ENCODE peak calls at places on chromosomes 1 and 21, in nine cellular contexts. Q, T, V, P, B, F, N, A and I are unnamed samples.

GRCh38 chr1:89842547-89843278 is 21.9 kb downstream of the LRRC8D start:
- DNase-seq in T (no peak), V (no peak), F (no peak), Q (no peak), P (no peak), B (no peak), N (peak), A (no peak), I (no peak)

GRCh38 chr1:109371271-109371739 is 26.4 kb downstream of the SORT1 start:
- DNase-seq in B (peak), P (no peak), A (no peak), V (no peak), T (no peak), Q (no peak), N (no peak), F (no peak), I (no peak)

GRCh38 chr1:233240367-233240766 is 55.2 kb downstream of the PCNX2 start:
- DNase-seq in P (no peak), A (no peak), N (no peak), T (no peak), V (no peak), Q (no peak), F (no peak), B (no peak), I (no peak)

GRCh38 chr1:157193702-157194391 is 55.7 kb upstream of the ETV3 start:
- DNase-seq in A (peak), F (peak), N (peak), P (peak), Q (peak), T (peak), V (peak), B (peak), I (peak)

GRCh38 chr1:162145280-162145965 is 75.9 kb downstream of the NOS1AP start:
- DNase-seq in N (no peak), B (no peak), P (no peak), Q (no peak), V (no peak), T (peak), F (no peak), A (no peak), I (no peak)

GRCh38 chr1:165834229-165834628 is 6.8 kb downstream of the UCK2 start:
- DNase-seq in F (no peak), A (no peak), P (no peak), V (no peak), N (no peak), B (no peak), Q (no peak), T (no peak), I (no peak)

GRCh38 chr21:37266515-37267221 is 466 bp downstream of the VPS26C start:
- DNase-seq in B (no peak), A (no peak), Q (no peak), T (peak), P (no peak), V (peak), N (no peak), F (peak), I (peak)

GRCh38 chr1:36691374-36691773 is 208.7 kb upstream of the CSF3R start:
- DNase-seq in Q (no peak), N (peak), A (peak), T (no peak), F (no peak), P (no peak), V (no peak), B (peak), I (no peak)

GRCh38 chr1:118047006-118047649 is 117.6 kb downstream of the WDR3 start:
- DNase-seq in V (no peak), B (no peak), T (no peak), A (no peak), P (no peak), F (no peak), N (no peak), Q (no peak), I (no peak)

GRCh38 chr1:17128361-17128760 is 9.1 kb upstream of the PADI2 start:
- DNase-seq in P (no peak), B (peak), V (no peak), T (no peak), Q (no peak), A (no peak), N (peak), F (no peak), I (no peak)

GRCh38 chr1:41954533-41954944 is 35.8 kb upstream of the HIVEP3 start:
- DNase-seq in Q (no peak), N (peak), P (no peak), F (no peak), A (peak), V (no peak), T (no peak), B (peak), I (no peak)

GRCh38 chr1:151680812-151681211 is 35.8 kb downstream of the CELF3 start:
- DNase-seq in V (no peak), F (no peak), A (no peak), B (peak), P (no peak), T (no peak), Q (no peak), N (peak), I (no peak)

GRCh38 chr21:35989185-35989735 is 71.1 kb downstream of the SETD4 start:
- DNase-seq in Q (peak), F (no peak), N (no peak), T (no peak), B (peak), P (no peak), A (no peak), V (no peak), I (no peak)

GRCh38 chr1:166839600-166840308 is 479 bp downstream of the POGK start:
- DNase-seq in A (peak), T (peak), Q (no peak), N (peak), V (peak), F (peak), B (peak), P (peak), I (peak)

GRCh38 chr1:246760426-246761347 is 36.5 kb downstream of the SCCPDH start:
- DNase-seq in V (no peak), B (no peak), Q (no peak), N (no peak), T (no peak), F (no peak), P (no peak), A (no peak), I (no peak)

GRCh38 chr1:43423672-43424550 is 29.8 kb downstream of the HYI start:
- DNase-seq in P (no peak), V (no peak), A (no peak), B (peak), T (no peak), F (no peak), N (peak), Q (no peak), I (no peak)

GRCh38 chr21:34351786-34352241 is 12.0 kb upstream of the KCNE2 start:
- DNase-seq in Q (no peak), N (peak), P (peak), V (no peak), A (no peak), B (no peak), T (peak), F (peak), I (peak)

GRCh38 chr1:2229032-2229920 is 1.2 kb downstream of the SKI start:
- DNase-seq in V (peak), B (peak), Q (no peak), A (no peak), F (peak), P (peak), N (peak), T (peak), I (peak)

GRCh38 chr1:54314691-54315455 is 91.3 kb downstream of the SSBP3 start:
- DNase-seq in A (no peak), F (no peak), B (no peak), V (no peak), N (no peak), Q (no peak), T (no peak), P (no peak), I (no peak)

GRCh38 chr21:21730524-21730923 is 732.3 kb downstream of the NCAM2 start:
- DNase-seq in N (no peak), F (no peak), Q (no peak), T (no peak), P (no peak), V (no peak), A (no peak), B (no peak), I (no peak)

GRCh38 chr21:17783816-17784598 is 35.1 kb downstream of the C21orf91 start:
- DNase-seq in P (peak), A (no peak), B (no peak), F (no peak), Q (no peak), N (no peak), V (no peak), T (no peak), I (no peak)

GRCh38 chr1:54499097-54500029 is 48.7 kb upstream of the ACOT11 start:
- DNase-seq in N (no peak), T (peak), P (no peak), V (no peak), Q (no peak), B (peak), A (peak), F (peak), I (peak)

GRCh38 chr1:151837841-151838490 is 1.7 kb downstream of the C2CD4D start:
- DNase-seq in T (peak), Q (no peak), V (peak), N (no peak), F (peak), A (no peak), B (no peak), P (peak), I (peak)

GRCh38 chr1:21946836-21947587 is 9.9 kb upstream of the HSPG2 start:
- DNase-seq in N (no peak), Q (no peak), A (no peak), V (no peak), F (peak), P (no peak), T (peak), B (no peak), I (no peak)

GRCh38 chr1:229340496-229340895 is 2.4 kb downstream of the CCSAP start:
- DNase-seq in A (no peak), N (no peak), F (no peak), T (peak), Q (no peak), V (no peak), P (no peak), B (no peak), I (no peak)

GRCh38 chr1:198929961-198930599 is 291.2 kb downstream of the PTPRC start:
- DNase-seq in Q (no peak), T (no peak), V (no peak), B (peak), N (no peak), F (no peak), A (no peak), P (no peak), I (no peak)

GRCh38 chr21:33588485-33589335 is at the start of gene DONSON:
- DNase-seq in Q (peak), N (peak), F (peak), A (peak), B (peak), P (peak), T (peak), V (peak), I (peak)

GRCh38 chr21:34946385-34947121 is 102.5 kb downstream of the RUNX1 start:
- DNase-seq in T (no peak), N (no peak), A (no peak), F (no peak), P (no peak), V (no peak), Q (no peak), B (no peak), I (no peak)

GRCh38 chr1:50846224-50846839 is 113.7 kb downstream of the FAF1 start:
- DNase-seq in Q (no peak), V (peak), T (no peak), B (no peak), A (no peak), P (no peak), N (no peak), F (no peak), I (no peak)

GRCh38 chr1:172477741-172478140 is 33.9 kb upstream of the PIGC start:
- DNase-seq in B (no peak), P (no peak), Q (no peak), A (no peak), T (no peak), V (no peak), N (peak), F (no peak), I (no peak)

GRCh38 chr1:182397653-182398388 is 2.6 kb downstream of the TEDDM1 start:
- DNase-seq in N (peak), Q (no peak), B (peak), T (no peak), F (no peak), V (peak), A (no peak), P (no peak), I (no peak)

GRCh38 chr1:171160181-171160580 is 24.9 kb upstream of the FMO2 start:
- DNase-seq in T (no peak), P (no peak), Q (no peak), B (no peak), A (no peak), N (no peak), V (no peak), F (no peak), I (no peak)

GRCh38 chr21:28627691-28628090 is 365.0 kb downstream of the LTN1 start:
- DNase-seq in P (no peak), B (no peak), A (no peak), V (no peak), N (peak), F (no peak), Q (no peak), T (no peak), I (no peak)

GRCh38 chr1:217311766-217312165 is 319.1 kb downstream of the GPATCH2 start:
- DNase-seq in F (no peak), B (no peak), P (no peak), T (peak), Q (no peak), A (peak), V (no peak), N (no peak), I (peak)

GRCh38 chr1:175191654-175192053 is 922 bp downstream of the KIAA0040 start:
- DNase-seq in N (peak), Q (no peak), F (no peak), A (no peak), T (peak), P (peak), V (no peak), B (peak), I (peak)

DNA sequence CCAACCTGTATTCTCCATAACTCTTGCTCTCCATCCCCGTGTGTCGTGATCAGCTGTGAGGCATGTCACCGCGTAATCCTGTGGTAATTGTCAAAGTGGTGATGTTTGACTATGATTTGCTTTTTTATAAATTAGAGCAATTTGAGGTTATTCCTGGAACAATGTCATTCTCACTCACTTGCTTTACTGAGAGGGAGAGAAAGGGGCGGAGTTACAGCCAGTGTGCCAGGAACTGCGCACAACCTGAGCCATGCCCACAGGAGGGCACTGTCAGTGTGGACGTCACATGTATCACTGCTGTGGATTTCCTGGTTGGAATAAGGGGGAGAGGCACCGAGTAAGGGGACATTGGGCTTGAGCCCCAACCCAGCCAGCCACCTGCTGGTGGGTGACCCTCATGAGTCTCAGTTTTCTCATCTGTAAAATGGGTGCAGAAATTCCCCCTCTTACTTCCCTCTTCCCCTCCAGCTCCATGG is 6.9 kb downstream of the ADGRB2 start:
- DNase-seq in A (no peak), B (no peak), F (no peak), T (no peak), N (no peak), P (no peak), Q (no peak), V (no peak), I (no peak)
- TF ChIP-seq CTCF in A (peak), B (no peak), F (no peak), T (no peak), N (peak), P (no peak), Q (no peak), V (no peak), I (no peak)

GRCh38 chr1:40032240-40032891 is 8.2 kb upstream of the CAP1 start:
- DNase-seq in A (peak), B (peak), Q (no peak), P (peak), V (no peak), F (no peak), T (peak), N (peak), I (peak)

GRCh38 chr1:40036574-40036973 is 4.0 kb upstream of the CAP1 start:
- DNase-seq in T (no peak), P (no peak), B (peak), Q (no peak), V (no peak), A (no peak), N (no peak), F (peak), I (no peak)

GRCh38 chr1:40030528-40031135 is 9.9 kb upstream of the CAP1 start:
- DNase-seq in N (no peak), Q (no peak), V (no peak), A (no peak), T (no peak), B (peak), P (no peak), F (no peak), I (no peak)

GRCh38 chr1:40038693-40039092 is 1.8 kb upstream of the CAP1 start:
- DNase-seq in N (no peak), F (no peak), T (no peak), B (no peak), A (no peak), Q (no peak), P (no peak), V (no peak), I (no peak)

GRCh38 chr1:40034869-40035268 is 5.7 kb upstream of the CAP1 start:
- DNase-seq in Q (no peak), N (no peak), A (no peak), V (no peak), F (no peak), B (no peak), T (no peak), P (no peak), I (no peak)
- TF ChIP-seq CTCF in Q (no peak), N (no peak), A (no peak), V (no peak), F (no peak), B (no peak), T (no peak), P (no peak), I (no peak)

GRCh38 chr1:33004628-33005027 is 32.1 kb downstream of the AK2 start:
- DNase-seq in T (no peak), N (peak), B (peak), F (no peak), Q (no peak), P (no peak), A (no peak), V (no peak), I (no peak)

GRCh38 chr1:33007190-33008050 is 29.3 kb downstream of the AK2 start:
- DNase-seq in N (peak), P (no peak), T (peak), B (peak), Q (no peak), V (no peak), F (no peak), A (no peak), I (no peak)

GRCh38 chr1:33005117-33005811 is 31.4 kb downstream of the AK2 start:
- DNase-seq in A (no peak), F (no peak), T (no peak), P (no peak), V (no peak), N (peak), B (peak), Q (no peak), I (no peak)

GRCh38 chr1:33003657-33004056 is 33.0 kb downstream of the AK2 start:
- DNase-seq in T (no peak), F (no peak), B (no peak), Q (no peak), A (no peak), V (no peak), N (no peak), P (no peak), I (no peak)

DNA sequence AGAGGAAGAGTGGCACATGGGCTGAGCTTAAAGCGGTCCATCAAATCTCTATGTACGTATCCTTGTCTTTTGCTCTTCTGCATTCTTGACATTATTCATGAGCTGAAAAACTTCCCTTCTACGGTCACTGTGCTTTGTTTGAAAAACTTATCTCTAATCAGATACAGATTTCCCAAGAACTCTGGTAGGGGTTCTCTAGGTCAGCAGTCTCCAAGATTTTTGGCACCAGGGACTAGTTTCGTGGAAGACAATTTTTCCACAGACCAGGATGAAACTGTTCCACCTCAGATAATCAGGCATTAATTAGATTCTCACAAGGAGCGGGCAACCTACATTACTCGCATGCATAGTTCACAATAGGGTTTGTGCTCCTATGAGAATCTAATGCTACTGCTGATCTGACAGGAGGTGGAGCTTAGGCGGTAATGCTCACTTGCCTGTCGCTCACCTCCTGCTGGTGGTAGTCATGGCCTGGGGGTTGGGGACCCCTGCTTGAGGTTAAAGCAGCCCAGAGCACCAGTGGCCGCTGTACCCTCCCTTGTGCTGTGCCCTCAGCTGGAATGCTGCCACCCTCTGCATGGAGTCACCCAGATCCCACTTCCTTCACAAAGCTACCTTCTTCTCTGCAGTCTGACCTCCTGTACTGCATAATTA is 30.7 kb downstream of the AK2 start:
- DNase-seq in T (peak), V (no peak), Q (no peak), A (no peak), B (no peak), N (no peak), F (no peak), P (no peak), I (no peak)
- TF ChIP-seq CTCF in T (no peak), V (no peak), Q (no peak), A (peak), B (no peak), N (no peak), F (no peak), P (no peak), I (no peak)

GRCh38 chr1:101436100-101436511 is 199.3 kb downstream of the S1PR1 start:
- DNase-seq in B (no peak), A (no peak), V (no peak), F (no peak), N (no peak), Q (no peak), P (no peak), T (no peak), I (no peak)

GRCh38 chr1:101440484-101440883 is 203.7 kb downstream of the S1PR1 start:
- DNase-seq in N (no peak), V (no peak), F (no peak), T (no peak), A (no peak), P (no peak), Q (no peak), B (no peak), I (no peak)

GRCh38 chr1:101438359-101438758 is 201.5 kb downstream of the S1PR1 start:
- DNase-seq in A (no peak), N (peak), F (no peak), P (peak), Q (no peak), T (peak), B (peak), V (no peak), I (peak)
- TF ChIP-seq CTCF in A (peak), N (peak), F (no peak), P (peak), Q (no peak), T (peak), B (no peak), V (no peak), I (peak)

DNA sequence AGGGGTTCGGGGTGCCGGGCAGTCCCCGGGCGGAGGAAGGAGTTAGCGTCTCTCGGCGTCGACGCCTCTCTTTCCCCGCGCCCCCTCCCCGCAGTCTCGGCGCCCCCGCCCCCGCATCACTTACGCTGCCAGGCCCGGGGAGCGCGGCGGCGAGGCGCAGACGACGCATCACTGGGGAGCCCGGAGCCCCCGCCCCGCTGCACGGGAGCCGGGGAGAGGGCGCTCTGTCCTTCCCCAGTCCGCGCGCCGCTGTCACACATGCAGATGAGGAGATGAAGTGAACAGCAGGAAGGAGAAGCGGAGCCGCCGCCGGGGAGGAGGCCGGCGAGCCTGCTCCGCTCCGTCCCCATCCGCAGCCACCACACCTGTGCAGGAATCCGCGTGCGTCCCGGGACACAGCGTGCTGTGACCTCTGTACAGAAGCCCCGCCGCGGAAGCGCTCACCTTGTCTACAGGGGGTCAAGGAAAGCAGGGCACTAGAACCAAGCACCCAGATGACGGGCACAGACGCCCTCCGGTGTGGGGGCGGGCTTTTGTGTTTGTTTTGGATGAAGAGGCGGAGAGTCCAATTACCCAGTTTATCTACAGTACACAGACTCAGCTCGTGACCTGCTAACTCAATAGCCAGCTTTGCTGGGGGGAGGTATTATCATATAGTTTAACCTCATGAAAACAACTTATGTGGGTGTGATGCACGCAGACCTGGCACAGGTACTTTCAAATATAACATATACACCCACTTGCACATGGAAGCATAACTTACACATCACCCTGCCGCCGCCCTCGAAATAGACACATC is 12.5 kb downstream of the KLHDC8A start:
- DNase-seq in V (peak), A (no peak), T (peak), B (no peak), Q (no peak), F (peak), N (no peak), P (no peak), I (peak)
- TF ChIP-seq CTCF in V (no peak), A (no peak), T (no peak), B (no peak), Q (no peak), F (no peak), N (no peak), P (no peak), I (no peak)